ENCODE peak calls at places on chromosomes 2 and 18, in six cellular contexts. L is WERI-Rb-1, S is cardiac muscle cell, B is body of pancreas, Y is iPS DF 6.9, Q is brain microvascular endothelial cell. U is an unnamed sample. For H3K27me3, the result is how much of the 10 kb centered on the place peaks cover.

GRCh38 chr2:225282858-225283693 is 116.4 kb upstream of the NYAP2 start:
- DNase-seq in L (peak), S (peak), B (peak), Y (peak), Q (peak), U (no peak)

GRCh38 chr18:44737623-44738022 is 56.9 kb downstream of the SETBP1 start:
- DNase-seq in L (no peak), S (no peak), B (no peak), Y (no peak), Q (no peak), U (no peak)

GRCh38 chr18:40347261-40347660 is 1607.8 kb upstream of the PIK3C3 start:
- DNase-seq in L (no peak), S (no peak), B (no peak), Y (no peak), Q (no peak), U (no peak)

GRCh38 chr2:64932327-64933216 is 56.6 kb upstream of the SLC1A4 start:
- DNase-seq in L (peak), S (no peak), B (no peak), Y (no peak), Q (no peak), U (no peak)

GRCh38 chr2:64975232-64975791 is 13.9 kb upstream of the SLC1A4 start:
- DNase-seq in L (no peak), S (no peak), B (peak), Y (no peak), Q (peak), U (peak)

GRCh38 chr2:164675027-164675426 is 53.7 kb upstream of the GRB14 start:
- DNase-seq in L (no peak), S (no peak), B (no peak), Y (no peak), Q (no peak), U (no peak)

GRCh38 chr2:70696142-70696541 is 71.9 kb downstream of the ADD2 start:
- DNase-seq in L (no peak), S (no peak), B (no peak), Y (no peak), Q (no peak), U (no peak)

GRCh38 chr2:23486676-23487075 is 101.7 kb downstream of the KLHL29 start:
- DNase-seq in L (no peak), S (no peak), B (peak), Y (no peak), Q (peak), U (peak)

GRCh38 chr2:74719066-74719465 is 65.0 kb downstream of the SEMA4F start:
- DNase-seq in L (no peak), S (no peak), B (no peak), Y (no peak), Q (no peak), U (no peak)

GRCh38 chr18:34158881-34159690 is 65.6 kb downstream of the NOL4 start:
- DNase-seq in L (peak), S (peak), B (peak), Y (peak), Q (peak), U (no peak)

GRCh38 chr2:150169230-150169629 is 318.2 kb downstream of the RND3 start:
- DNase-seq in L (no peak), S (no peak), B (peak), Y (no peak), Q (peak), U (no peak)

GRCh38 chr18:45025108-45025471 is 344.4 kb downstream of the SETBP1 start:
- DNase-seq in L (no peak), S (no peak), B (no peak), Y (no peak), Q (no peak), U (no peak)

GRCh38 chr2:20666364-20667150 is at the start of gene GDF7:
- DNase-seq in L (peak), S (peak), B (no peak), Y (no peak), Q (no peak), U (no peak)

GRCh38 chr18:28494151-28494550 is 317.2 kb upstream of the CDH2 start:
- DNase-seq in L (no peak), S (no peak), B (no peak), Y (no peak), Q (no peak), U (no peak)

GRCh38 chr2:53500181-53500580 is 267.4 kb upstream of the CHAC2 start:
- DNase-seq in L (no peak), S (no peak), B (peak), Y (no peak), Q (no peak), U (no peak)

GRCh38 chr2:152445791-152446201 is 110.8 kb downstream of the FMNL2 start:
- DNase-seq in L (no peak), S (no peak), B (no peak), Y (no peak), Q (peak), U (peak)

GRCh38 chr2:136297312-136297711 is 179.4 kb upstream of the CXCR4 start:
- DNase-seq in L (no peak), S (no peak), B (no peak), Y (no peak), Q (no peak), U (no peak)

GRCh38 chr2:207539470-207539869 is 9.7 kb downstream of the CREB1 start:
- DNase-seq in L (no peak), S (no peak), B (no peak), Y (no peak), Q (no peak), U (no peak)

GRCh38 chr2:66839551-66840320 is 404.8 kb downstream of the MEIS1 start:
- DNase-seq in L (no peak), S (no peak), B (peak), Y (no peak), Q (peak), U (peak)

GRCh38 chr2:6523476-6523875 is 342.2 kb downstream of the CMPK2 start:
- DNase-seq in L (peak), S (peak), B (no peak), Y (no peak), Q (no peak), U (no peak)

GRCh38 chr18:59343916-59344315 is 15.1 kb downstream of the LMAN1 start:
- DNase-seq in L (no peak), S (no peak), B (no peak), Y (no peak), Q (no peak), U (no peak)

GRCh38 chr2:21161122-21161521 is 37.4 kb downstream of the TDRD15 start:
- DNase-seq in L (no peak), S (no peak), B (no peak), Y (no peak), Q (no peak), U (no peak)

GRCh38 chr2:127647242-127648190 is 1.6 kb downstream of the GPR17 start:
- DNase-seq in L (no peak), S (no peak), B (no peak), Y (no peak), Q (peak), U (no peak)

GRCh38 chr2:122070241-122070731 is 314.8 kb downstream of the TSN start:
- DNase-seq in L (no peak), S (no peak), B (no peak), Y (no peak), Q (peak), U (no peak)

GRCh38 chr2:152583512-152584188 is 133.6 kb downstream of the PRPF40A start:
- DNase-seq in L (no peak), S (no peak), B (no peak), Y (no peak), Q (no peak), U (no peak)

GRCh38 chr2:215548714-215549113 is 112.8 kb upstream of the FN1 start:
- DNase-seq in L (no peak), S (no peak), B (no peak), Y (no peak), Q (peak), U (no peak)

GRCh38 chr2:80546766-80547165 is 242.2 kb upstream of the LRRTM1 start:
- DNase-seq in L (no peak), S (no peak), B (no peak), Y (peak), Q (no peak), U (no peak)

GRCh38 chr18:64202836-64203235 is 53.9 kb upstream of the LINC00305 start:
- DNase-seq in L (no peak), S (peak), B (no peak), Y (no peak), Q (no peak), U (no peak)

DNA sequence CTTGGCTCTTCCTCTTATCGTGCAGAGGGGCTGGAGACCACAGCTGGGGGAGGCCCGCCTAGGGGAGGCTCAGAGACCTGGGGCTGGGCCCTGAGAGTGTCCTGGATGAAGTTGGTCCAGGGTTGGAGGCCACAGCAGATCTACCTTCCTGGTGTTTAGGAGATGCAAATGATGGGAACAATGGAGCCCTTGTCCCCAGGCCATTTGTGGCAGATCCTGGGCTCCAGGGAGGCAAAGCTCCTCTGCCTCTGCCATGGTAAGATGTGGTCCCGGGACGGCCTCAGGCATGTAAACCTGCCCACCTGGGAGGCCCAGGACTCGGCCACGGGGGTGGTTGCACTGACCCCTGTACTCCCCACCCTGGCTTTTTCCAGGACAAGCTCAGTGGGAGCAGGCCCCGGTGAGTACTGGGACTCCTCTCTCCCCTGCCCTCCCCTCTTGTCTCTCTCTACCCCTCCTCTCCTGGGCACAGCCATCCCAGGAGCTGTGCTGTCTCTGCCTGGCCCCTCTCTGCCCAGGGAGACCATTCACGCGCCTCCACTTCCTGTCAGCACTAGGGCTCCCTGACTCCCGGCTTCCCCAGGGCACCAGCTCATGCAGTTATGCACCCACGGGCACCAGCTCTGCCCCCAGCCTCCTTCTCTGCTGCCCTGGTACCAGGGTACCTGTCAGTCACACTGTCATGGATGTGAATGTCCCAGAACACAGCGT is 10.9 kb downstream of the SH2D6 start:
- DNase-seq in L (no peak), S (no peak), B (no peak), Y (no peak), Q (no peak), U (no peak)
- H3K27me3 ChIP-seq in L (under half), S (under half), B (under half), Y (under half), Q (under half), U (under half)

GRCh38 chr2:926259-926780 is 24.3 kb upstream of the SNTG2 start:
- DNase-seq in L (no peak), S (no peak), B (no peak), Y (no peak), Q (no peak), U (no peak)
- H3K27me3 ChIP-seq in L (under half), S (under half), B (under half), Y (under half), Q (under half), U (under half)

GRCh38 chr18:50188652-50189051 is 6.3 kb downstream of the MYO5B start:
- DNase-seq in L (no peak), S (no peak), B (no peak), Y (no peak), Q (no peak), U (no peak)

GRCh38 chr18:50189160-50189559 is 5.8 kb downstream of the MYO5B start:
- DNase-seq in L (no peak), S (no peak), B (no peak), Y (no peak), Q (no peak), U (no peak)

GRCh38 chr18:50190236-50190635 is 4.7 kb downstream of the MYO5B start:
- DNase-seq in L (no peak), S (no peak), B (no peak), Y (no peak), Q (peak), U (no peak)

GRCh38 chr18:50186385-50186784 is 8.6 kb downstream of the MYO5B start:
- DNase-seq in L (no peak), S (no peak), B (no peak), Y (no peak), Q (no peak), U (no peak)

GRCh38 chr18:50187659-50188058 is 7.3 kb downstream of the MYO5B start:
- DNase-seq in L (no peak), S (no peak), B (no peak), Y (no peak), Q (no peak), U (no peak)
- H3K27me3 ChIP-seq in L (under half), S (half or more), B (under half), Y (under half), Q (under half), U (under half)

GRCh38 chr2:49928541-49928940 is 774.2 kb upstream of the FSHR start:
- DNase-seq in L (no peak), S (no peak), B (no peak), Y (no peak), Q (no peak), U (no peak)

GRCh38 chr2:49934481-49934880 is 780.2 kb upstream of the FSHR start:
- DNase-seq in L (no peak), S (no peak), B (no peak), Y (no peak), Q (no peak), U (no peak)

GRCh38 chr2:49936965-49937364 is 782.6 kb upstream of the FSHR start:
- DNase-seq in L (no peak), S (no peak), B (no peak), Y (peak), Q (no peak), U (no peak)

GRCh38 chr2:49935456-49935855 is 781.1 kb upstream of the FSHR start:
- DNase-seq in L (no peak), S (no peak), B (no peak), Y (no peak), Q (no peak), U (no peak)

DNA sequence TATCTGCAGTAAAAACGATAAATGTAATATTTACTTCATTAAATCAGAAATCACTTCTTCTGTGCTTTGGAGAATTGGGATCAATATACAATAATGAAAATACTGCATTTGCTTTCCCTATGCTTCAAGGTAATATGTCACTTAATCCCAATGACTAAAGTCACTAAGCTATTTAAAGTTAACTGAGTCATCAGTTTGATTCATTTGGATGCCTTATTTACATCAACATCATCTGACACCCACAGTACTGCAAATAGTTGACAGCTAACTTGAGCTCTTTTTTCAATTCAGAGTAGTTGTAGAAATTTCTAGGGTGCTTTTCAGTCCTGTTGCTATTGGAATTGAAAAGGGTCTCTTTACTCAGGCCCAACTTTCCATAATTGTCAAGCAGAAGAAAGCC is 776.9 kb upstream of the FSHR start:
- DNase-seq in L (no peak), S (no peak), B (no peak), Y (no peak), Q (no peak), U (no peak)
- H3K27me3 ChIP-seq in L (under half), S (under half), B (under half), Y (under half), Q (under half), U (under half)

GRCh38 chr2:1046067-1046466 is 95.4 kb downstream of the SNTG2 start:
- DNase-seq in L (no peak), S (no peak), B (no peak), Y (no peak), Q (no peak), U (no peak)

GRCh38 chr2:1049691-1050090 is 99.0 kb downstream of the SNTG2 start:
- DNase-seq in L (no peak), S (no peak), B (no peak), Y (no peak), Q (peak), U (no peak)

GRCh38 chr2:1051075-1051474 is 100.4 kb downstream of the SNTG2 start:
- DNase-seq in L (peak), S (no peak), B (no peak), Y (peak), Q (peak), U (no peak)

GRCh38 chr2:1045109-1045508 is 94.5 kb downstream of the SNTG2 start:
- DNase-seq in L (no peak), S (no peak), B (no peak), Y (no peak), Q (no peak), U (no peak)

GRCh38 chr2:1047485-1047884 is 96.8 kb downstream of the SNTG2 start:
- DNase-seq in L (no peak), S (no peak), B (no peak), Y (no peak), Q (no peak), U (no peak)
- H3K27me3 ChIP-seq in L (under half), S (under half), B (under half), Y (under half), Q (under half), U (under half)

GRCh38 chr2:95334916-95335641 is 37.9 kb downstream of the KCNIP3 start:
- DNase-seq in L (no peak), S (no peak), B (no peak), Y (no peak), Q (no peak), U (no peak)

GRCh38 chr2:95333056-95333455 is 35.9 kb downstream of the KCNIP3 start:
- DNase-seq in L (no peak), S (no peak), B (no peak), Y (no peak), Q (no peak), U (no peak)

GRCh38 chr2:95331606-95332005 is 34.5 kb downstream of the KCNIP3 start:
- DNase-seq in L (no peak), S (no peak), B (no peak), Y (no peak), Q (no peak), U (no peak)

GRCh38 chr2:95332036-95332435 is 34.9 kb downstream of the KCNIP3 start:
- DNase-seq in L (no peak), S (no peak), B (no peak), Y (no peak), Q (no peak), U (no peak)

DNA sequence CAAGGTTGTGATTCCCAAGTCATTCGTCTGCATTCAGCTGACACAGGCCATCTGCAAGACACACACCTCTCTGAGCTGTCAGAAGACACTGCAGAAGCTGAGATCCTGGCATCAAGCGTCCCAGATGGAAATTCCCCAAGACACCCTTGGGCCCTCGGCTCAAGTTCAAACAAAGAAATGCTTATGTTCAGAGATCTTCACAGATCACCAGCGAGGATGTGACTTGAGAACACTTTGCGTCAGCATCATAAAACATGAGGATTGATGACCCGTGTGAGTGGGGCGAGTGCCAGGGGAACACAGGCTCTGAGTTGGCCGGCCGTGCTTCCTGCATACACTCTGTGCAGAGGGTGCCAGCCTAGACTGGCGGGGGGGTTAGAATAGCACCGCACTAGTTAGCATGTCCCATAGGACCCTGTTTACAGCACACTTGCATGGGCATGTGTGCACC is 36.8 kb downstream of the KCNIP3 start:
- DNase-seq in L (no peak), S (no peak), B (peak), Y (no peak), Q (no peak), U (no peak)
- H3K27me3 ChIP-seq in L (under half), S (under half), B (under half), Y (under half), Q (under half), U (under half)

DNA sequence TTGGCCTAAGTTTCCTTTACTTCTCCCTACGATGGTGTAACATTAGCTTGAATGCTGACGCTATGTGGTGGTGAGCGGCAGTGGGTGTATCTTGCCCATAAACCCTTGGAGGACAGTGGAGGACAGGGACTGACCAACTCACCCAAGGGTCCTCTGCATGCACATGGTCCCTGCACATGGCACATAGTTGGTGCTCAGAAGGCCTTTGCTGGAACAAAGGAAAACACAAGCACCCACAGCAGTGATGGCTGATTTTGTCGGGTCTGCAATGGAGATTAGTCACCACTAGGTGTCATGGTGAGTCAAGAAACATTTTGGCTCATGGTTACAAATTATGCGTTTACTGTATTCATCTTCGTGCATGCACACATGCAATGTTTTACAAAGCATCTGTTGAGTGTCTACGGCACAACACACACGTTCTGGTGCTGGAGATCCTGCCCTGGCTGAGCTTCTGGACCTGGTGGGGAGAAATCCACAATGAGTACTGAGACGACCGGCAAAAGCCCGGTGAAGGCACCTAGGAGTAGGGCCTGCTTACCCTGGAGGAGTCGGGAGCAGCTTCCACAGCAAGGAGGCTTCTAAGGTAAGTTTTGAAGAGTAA is 44.0 kb downstream of the PDCL3 start:
- DNase-seq in L (no peak), S (peak), B (peak), Y (peak), Q (peak), U (no peak)
- H3K27me3 ChIP-seq in L (under half), S (under half), B (under half), Y (under half), Q (under half), U (under half)

GRCh38 chr2:222294996-222295367 is 3.8 kb downstream of the PAX3 start:
- DNase-seq in L (no peak), S (no peak), B (no peak), Y (no peak), Q (no peak), U (no peak)
- H3K27me3 ChIP-seq in L (under half), S (half or more), B (half or more), Y (half or more), Q (half or more), U (half or more)

GRCh38 chr2:104872866-104873688 is 19.2 kb downstream of the POU3F3 start:
- DNase-seq in L (peak), S (peak), B (peak), Y (no peak), Q (peak), U (peak)
- H3K27me3 ChIP-seq in L (half or more), S (half or more), B (under half), Y (half or more), Q (under half), U (under half)

U was measured in AG04450.